ENCODE peak calls at places on chromosome 3, in four cellular contexts. N, O, B and V are unnamed samples. For H3K4me1, the result is how much of the 10 kb centered on the place peaks cover.

GRCh38 chr3:177776656-177777055 is 579.4 kb upstream of the TBL1XR1 start:
- DNase-seq in N (no peak), O (peak), B (no peak), V (peak)

GRCh38 chr3:112894258-112894657 is 47.6 kb upstream of the CD200R1L start:
- DNase-seq in O (peak), N (peak), B (peak), V (peak)

GRCh38 chr3:48962340-48962739 is 27.7 kb upstream of the P4HTM start:
- DNase-seq in N (no peak), O (no peak), B (no peak), V (no peak)

GRCh38 chr3:70086336-70086735 is 86.8 kb downstream of the SAMMSON start:
- DNase-seq in N (no peak), O (no peak), B (no peak), V (peak)

GRCh38 chr3:53230789-53231188 is 25.0 kb downstream of the TKT start:
- DNase-seq in B (no peak), N (peak), O (no peak), V (no peak)

GRCh38 chr3:197811343-197811742 is 20.3 kb downstream of the LRCH3 start:
- DNase-seq in N (no peak), O (peak), B (no peak), V (no peak)

GRCh38 chr3:138219255-138219654 is 32.2 kb downstream of the ARMC8 start:
- DNase-seq in N (no peak), O (no peak), B (no peak), V (peak)

GRCh38 chr3:73733796-73734195 is 109.1 kb upstream of the PDZRN3 start:
- DNase-seq in N (no peak), O (no peak), B (no peak), V (no peak)

GRCh38 chr3:140499114-140499757 is 178.6 kb upstream of the TRIM42 start:
- DNase-seq in B (no peak), N (no peak), O (no peak), V (peak)

GRCh38 chr3:193593666-193594025 is 638 bp downstream of the OPA1 start:
- DNase-seq in N (no peak), B (no peak), O (peak), V (peak)

GRCh38 chr3:171840484-171840830 is 2.7 kb upstream of the TMEM212 start:
- DNase-seq in O (no peak), N (no peak), B (no peak), V (no peak)

GRCh38 chr3:171839270-171839669 is 3.9 kb upstream of the TMEM212 start:
- DNase-seq in B (no peak), N (no peak), O (no peak), V (no peak)

GRCh38 chr3:171837698-171838097 is 5.5 kb upstream of the TMEM212 start:
- DNase-seq in N (no peak), O (no peak), B (no peak), V (no peak)

GRCh38 chr3:171836836-171837235 is 6.3 kb upstream of the TMEM212 start:
- DNase-seq in N (no peak), O (no peak), B (no peak), V (no peak)

DNA sequence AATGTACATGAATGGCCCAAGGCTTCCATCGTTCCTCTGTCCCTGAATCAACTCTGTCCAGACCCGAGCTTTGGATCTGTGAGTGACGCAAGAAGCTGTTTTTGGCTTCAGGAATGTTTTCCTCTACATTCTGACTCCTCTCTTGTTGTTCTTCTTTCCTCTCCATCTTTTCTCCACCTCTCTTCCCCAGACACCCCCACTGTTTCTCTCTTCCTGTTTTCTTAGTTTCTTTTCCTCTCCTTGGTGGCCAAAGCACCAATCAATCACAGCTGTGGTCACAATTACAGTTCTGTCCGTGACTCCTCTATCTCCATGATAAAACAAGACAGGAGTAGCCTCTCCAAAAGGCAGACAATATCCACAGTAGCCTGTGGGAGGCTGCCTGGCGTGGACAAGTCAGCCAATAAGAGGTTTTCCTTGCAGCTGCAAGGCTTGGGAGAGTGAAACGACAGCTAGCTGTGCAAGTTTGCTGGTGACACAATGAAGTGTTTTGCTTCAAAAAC is 4.9 kb upstream of the TMEM212 start:
- DNase-seq in N (no peak), O (peak), B (no peak), V (peak)
- H3K4me1 ChIP-seq in N (under half), O (under half), B (under half), V (under half)

GRCh38 chr3:23738946-23739345 is 66.8 kb upstream of the UBE2E1 start:
- DNase-seq in N (no peak), B (no peak), O (peak), V (no peak)
- H3K56ac ChIP-seq in N (no peak), B (no peak), O (no peak), V (no peak)

DNA sequence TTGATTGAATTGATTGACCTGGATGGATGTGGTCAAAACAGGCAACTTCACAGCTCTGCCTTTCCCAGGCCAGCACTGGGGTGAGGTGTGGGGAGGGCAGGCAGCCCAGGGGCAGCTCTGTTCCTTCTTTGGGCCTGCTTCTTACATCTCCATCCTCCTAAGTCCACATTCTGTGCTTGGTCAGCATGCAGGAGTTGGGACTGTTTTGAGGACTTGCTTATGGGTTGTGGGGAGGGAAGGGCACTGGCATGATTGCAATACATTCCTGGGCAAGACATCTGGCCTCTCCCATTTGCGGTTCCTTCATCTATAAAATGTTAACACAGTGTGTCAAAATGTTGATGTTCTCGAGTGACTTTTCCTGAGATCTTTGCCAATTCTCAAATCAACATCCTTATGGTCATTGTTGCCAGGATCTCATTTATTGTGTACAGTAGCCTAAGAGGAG is 84.1 kb downstream of the ST6GAL1 start:
- DNase-seq in O (peak), B (no peak), N (no peak), V (no peak)
- H3K4me1 ChIP-seq in O (under half), B (under half), N (under half), V (under half)

DNA sequence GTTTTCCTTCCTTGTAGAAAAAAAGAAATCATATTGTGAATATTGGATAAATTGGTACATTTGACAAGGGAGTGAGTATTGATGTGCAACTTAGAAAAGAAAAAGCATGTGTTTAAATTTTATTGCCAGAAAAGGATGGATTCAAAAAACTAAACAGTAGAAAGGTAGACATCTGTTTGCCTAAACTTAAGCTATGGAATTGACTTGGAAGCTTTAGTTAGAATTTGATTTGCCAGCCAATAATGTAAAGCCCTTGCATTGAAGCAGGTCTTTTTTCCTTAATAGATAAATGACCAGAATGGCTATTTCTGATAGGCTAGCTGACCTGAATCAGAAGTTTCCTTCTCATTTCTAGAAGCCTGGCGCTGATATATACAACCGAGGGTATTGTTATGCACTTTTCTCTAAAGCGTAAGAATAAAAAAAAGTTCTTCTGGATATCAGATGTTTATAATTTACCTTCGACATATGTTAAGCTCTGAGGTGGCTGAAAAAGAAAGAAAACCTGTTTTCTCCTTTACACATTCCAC is 4.2 kb downstream of the RARB start:
- DNase-seq in B (no peak), N (no peak), O (no peak), V (no peak)
- H3K56ac ChIP-seq in B (no peak), N (no peak), O (no peak), V (no peak)

DNA sequence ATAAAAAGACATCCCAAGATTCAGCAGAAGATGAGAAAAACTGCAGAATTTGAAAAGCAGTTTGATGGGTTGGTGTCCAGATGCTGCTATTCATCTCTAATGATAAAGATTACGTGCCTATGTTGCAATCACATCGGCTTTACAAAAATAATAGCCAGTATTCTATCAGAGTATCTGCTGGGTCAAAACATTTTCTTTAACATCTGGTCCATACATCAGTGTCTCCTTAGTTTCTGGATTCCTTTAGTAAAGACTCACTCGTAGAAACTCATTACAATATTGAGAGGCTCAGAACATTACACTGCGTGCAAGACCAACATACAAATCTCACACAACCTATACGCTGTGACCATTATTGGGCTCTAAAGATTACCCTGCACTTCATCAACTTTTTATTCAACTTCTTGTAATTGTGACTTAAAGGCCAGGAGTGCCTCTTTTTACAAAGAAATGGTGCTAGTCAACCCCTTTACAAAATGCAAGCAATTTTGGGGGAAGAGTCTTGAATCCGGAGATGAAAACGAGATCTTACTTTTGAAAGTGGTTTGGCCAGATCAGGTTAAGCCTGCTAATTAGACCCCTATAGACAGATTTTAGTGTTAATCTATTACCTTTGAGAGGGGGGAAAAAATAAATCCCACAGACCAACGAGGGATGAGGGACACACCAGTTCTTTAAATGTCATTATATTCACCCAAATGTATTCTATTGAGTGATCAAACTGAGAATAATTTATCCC is 2.9 kb downstream of the TRA2B start:
- DNase-seq in N (no peak), O (peak), B (no peak), V (no peak)
- H3K4me1 ChIP-seq in N (under half), O (under half), B (under half), V (under half)

GRCh38 chr3:20186600-20187004 is 596 bp upstream of the SGO1 start:
- DNase-seq in B (no peak), N (no peak), O (no peak), V (no peak)

GRCh38 chr3:20181276-20181675 is 4.7 kb downstream of the SGO1 start:
- DNase-seq in N (no peak), B (no peak), O (no peak), V (no peak)

GRCh38 chr3:20182206-20182605 is 3.8 kb downstream of the SGO1 start:
- DNase-seq in N (no peak), O (no peak), B (no peak), V (peak)

GRCh38 chr3:20185733-20186599 is at the start of gene SGO1:
- DNase-seq in N (peak), O (peak), B (peak), V (peak)

DNA sequence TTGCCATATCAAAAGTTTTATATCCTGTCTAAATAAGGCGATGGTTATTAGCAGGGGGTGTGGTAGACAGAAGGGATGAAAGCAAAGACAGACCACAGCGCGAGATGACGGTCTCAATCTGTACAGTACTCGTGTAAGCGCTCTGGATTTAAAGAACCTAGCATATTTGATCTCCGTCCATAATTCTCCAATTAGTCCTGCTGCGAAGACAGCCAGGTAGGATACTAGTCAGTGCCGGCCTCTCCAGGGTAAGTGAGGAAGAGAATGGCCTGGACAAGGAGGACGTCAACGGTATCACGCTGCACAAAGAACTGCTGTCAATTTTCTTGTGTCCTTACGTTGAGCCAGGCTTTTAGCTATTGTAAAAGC is 658 bp downstream of the SGO1 start:
- DNase-seq in B (no peak), O (peak), N (no peak), V (peak)
- H3K56ac ChIP-seq in B (no peak), O (peak), N (peak), V (peak)

DNA sequence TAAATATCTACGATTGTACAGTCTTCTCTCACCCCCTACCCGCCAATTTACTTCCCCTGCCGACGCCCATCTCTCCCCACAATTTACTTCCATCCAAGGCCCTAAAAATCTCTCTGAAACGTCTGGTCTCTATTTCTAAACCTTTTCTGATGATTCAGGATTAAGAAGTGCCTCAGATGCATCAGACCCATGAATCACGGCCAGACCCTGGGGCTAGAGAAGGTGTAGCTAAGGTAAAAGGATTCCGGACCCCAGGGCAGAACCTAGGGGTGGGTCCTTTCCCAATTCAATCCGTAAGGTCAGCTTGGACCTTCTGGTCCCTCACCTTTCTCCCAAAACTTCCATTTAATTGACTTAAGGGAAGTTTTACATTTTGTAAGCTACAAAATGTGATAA is 46.4 kb downstream of the LRIG1 start:
- DNase-seq in B (no peak), N (no peak), O (no peak), V (no peak)
- H3K4me1 ChIP-seq in B (under half), N (under half), O (under half), V (under half)

GRCh38 chr3:59257506-59257905 is 207.7 kb upstream of the CFAP20DC start:
- DNase-seq in O (peak), B (no peak), N (no peak), V (no peak)

GRCh38 chr3:59253523-59253922 is 203.7 kb upstream of the CFAP20DC start:
- DNase-seq in B (no peak), N (no peak), O (no peak), V (no peak)

GRCh38 chr3:59254433-59254832 is 204.6 kb upstream of the CFAP20DC start:
- DNase-seq in B (no peak), N (no peak), O (no peak), V (no peak)

GRCh38 chr3:59258591-59258990 is 208.8 kb upstream of the CFAP20DC start:
- DNase-seq in N (no peak), O (no peak), B (no peak), V (peak)

GRCh38 chr3:59256233-59256632 is 206.4 kb upstream of the CFAP20DC start:
- DNase-seq in O (no peak), N (no peak), B (no peak), V (peak)
- H3K56ac ChIP-seq in O (no peak), N (no peak), B (no peak), V (no peak)

DNA sequence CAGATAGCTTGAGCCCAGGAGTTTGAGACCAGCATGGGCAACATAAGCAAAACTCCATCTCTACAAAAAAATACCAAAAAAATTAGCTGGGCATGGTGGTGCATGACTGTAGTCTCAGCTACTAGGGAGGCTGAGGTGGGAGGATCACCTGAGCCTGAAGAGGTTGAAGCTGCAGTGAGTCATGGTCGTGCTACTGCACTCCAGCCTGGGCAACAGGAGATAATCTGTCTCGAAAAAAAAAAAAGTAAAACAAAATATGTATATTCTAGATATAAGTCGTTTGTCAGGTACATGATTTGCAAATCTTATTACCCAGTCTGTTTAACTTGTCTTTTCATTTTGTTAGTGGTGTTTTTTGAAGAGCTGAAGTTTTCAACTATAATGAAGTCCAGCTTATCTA is 40.2 kb downstream of the ZNF860 start:
- DNase-seq in O (no peak), B (no peak), N (no peak), V (no peak)
- H3K4me1 ChIP-seq in O (under half), B (under half), N (under half), V (under half)